ENCODE peak calls at places on chromosomes 16 and 17, in five cellular contexts. I is CD4-positive, alpha-beta T cell; F is ascending aorta; L is astrocyte of the spinal cord; B is stimulated activated CD8-positive, alpha-beta memory T cell treated with anti-CD3 and anti-CD28 coated beads, Interleukin-12 subunit alpha, Interleukin-12 subunit beta, amount 100 ng/mL, for 4 hours. Q is an unnamed sample.

GRCh38 chr16:75494696-75495601 is at the start of gene CHST6:
- DNase-seq in I (no peak), F (no peak), L (peak; percentile 22), B (no peak), Q (no peak)

GRCh38 chr16:64892843-64893242 is 229.0 kb downstream of the CDH11 start:
- DNase-seq in I (no peak), F (no peak), L (peak; percentile 94), B (no peak), Q (no peak)

GRCh38 chr16:72124761-72125634 is 31.4 kb downstream of the DHX38 start:
- DNase-seq in I (peak; percentile 38), F (no peak), L (peak; percentile 75), B (peak; percentile 8), Q (peak; percentile 46)

GRCh38 chr16:56482667-56483236 is 31.4 kb downstream of the OGFOD1 start:
- DNase-seq in I (no peak), F (no peak), L (no peak), B (no peak), Q (no peak)

GRCh38 chr16:57685633-57686032 is 9.0 kb upstream of the DRC7 start:
- DNase-seq in I (no peak), F (peak; percentile 60), L (no peak), B (no peak), Q (no peak)

GRCh38 chr17:17819111-17819510 is 17.7 kb downstream of the SREBF1 start:
- DNase-seq in I (no peak), F (no peak), L (no peak), B (no peak), Q (no peak)

GRCh38 chr16:64830653-64831052 is 291.2 kb downstream of the CDH11 start:
- DNase-seq in I (no peak), F (no peak), L (peak; percentile 38), B (no peak), Q (no peak)

GRCh38 chr17:61389670-61390478 is 9.8 kb upstream of the TBX2 start:
- DNase-seq in I (no peak), F (no peak), L (no peak), B (no peak), Q (no peak)

Q was measured in GM18507.